ENCODE peak calls at places on chromosomes 3 and 15, in six cellular contexts. A, S, B, Q, R and E are unnamed samples.

GRCh38 chr3:10883478-10884234 is 67.6 kb downstream of the SLC6A11 start:
- DNase-seq in A (peak), S (peak), B (peak), Q (peak), R (peak), E (no peak)

GRCh38 chr3:171306631-171307030 is 153.6 kb downstream of the TNIK start:
- DNase-seq in A (peak), S (no peak), B (no peak), Q (no peak), R (no peak), E (no peak)

GRCh38 chr15:33278816-33279612 is 31.8 kb upstream of the RYR3 start:
- DNase-seq in A (peak), S (peak), B (no peak), Q (peak), R (no peak), E (no peak)

GRCh38 chr3:99730870-99731269 is 86.8 kb upstream of the CMSS1 start:
- DNase-seq in A (no peak), S (no peak), B (no peak), Q (no peak), R (no peak), E (no peak)

GRCh38 chr3:157856078-157856939 is 249.9 kb downstream of the SHOX2 start:
- DNase-seq in A (no peak), S (no peak), B (no peak), Q (no peak), R (no peak), E (no peak)

GRCh38 chr3:45547764-45548683 is 46.5 kb upstream of the LIMD1 start:
- DNase-seq in A (no peak), S (no peak), B (no peak), Q (peak), R (no peak), E (no peak)

GRCh38 chr15:38438031-38438986 is 15.6 kb upstream of the FAM98B start:
- DNase-seq in A (no peak), S (no peak), B (peak), Q (no peak), R (no peak), E (no peak)

GRCh38 chr3:13025090-13025489 is 48.1 kb downstream of the IQSEC1 start:
- DNase-seq in A (no peak), S (peak), B (no peak), Q (peak), R (peak), E (no peak)

GRCh38 chr3:193333229-193333628 is 45.3 kb downstream of the ATP13A5 start:
- DNase-seq in A (no peak), S (no peak), B (no peak), Q (no peak), R (no peak), E (no peak)

GRCh38 chr15:99716540-99716939 is 16.7 kb downstream of the LYSMD4 start:
- DNase-seq in A (no peak), S (no peak), B (no peak), Q (no peak), R (no peak), E (no peak)

GRCh38 chr3:146091397-146091796 is 69.6 kb downstream of the PLOD2 start:
- DNase-seq in A (no peak), S (no peak), B (no peak), Q (no peak), R (no peak), E (no peak)

GRCh38 chr3:113698891-113699465 is 2.5 kb upstream of the USF3 start:
- DNase-seq in A (no peak), S (no peak), B (no peak), Q (no peak), R (no peak), E (no peak)

GRCh38 chr15:53527996-53528395 is 231.5 kb downstream of the WDR72 start:
- DNase-seq in A (no peak), S (no peak), B (no peak), Q (no peak), R (no peak), E (no peak)

GRCh38 chr3:90241481-90241880 is 1134.1 kb downstream of the EPHA3 start:
- DNase-seq in A (no peak), S (no peak), B (no peak), Q (no peak), R (no peak), E (no peak)

GRCh38 chr15:38297623-38298388 is 45.2 kb downstream of the SPRED1 start:
- DNase-seq in A (no peak), S (no peak), B (no peak), Q (no peak), R (no peak), E (no peak)

GRCh38 chr3:113136071-113136470 is 75.3 kb upstream of the BOC start:
- DNase-seq in A (peak), S (peak), B (peak), Q (peak), R (no peak), E (no peak)

GRCh38 chr15:94263341-94264273 is 32.2 kb downstream of the MCTP2 start:
- DNase-seq in A (no peak), S (no peak), B (no peak), Q (peak), R (no peak), E (peak)

GRCh38 chr3:8741581-8742355 is 8.2 kb downstream of the CAV3 start:
- DNase-seq in A (peak), S (peak), B (peak), Q (peak), R (peak), E (no peak)

GRCh38 chr3:55489804-55490132 is 2.7 kb upstream of the WNT5A start:
- DNase-seq in A (no peak), S (no peak), B (no peak), Q (no peak), R (no peak), E (no peak)

GRCh38 chr3:187013080-187013838 is 82.9 kb downstream of the ST6GAL1 start:
- DNase-seq in A (peak), S (no peak), B (no peak), Q (peak), R (no peak), E (no peak)

GRCh38 chr15:34116620-34117019 is 14.7 kb downstream of the PGBD4 start:
- DNase-seq in A (no peak), S (no peak), B (no peak), Q (no peak), R (no peak), E (no peak)

GRCh38 chr3:196378442-196378841 is 40.3 kb upstream of the TM4SF19 start:
- DNase-seq in A (no peak), S (no peak), B (peak), Q (no peak), R (no peak), E (no peak)

GRCh38 chr3:44890258-44890657 is 15.8 kb downstream of the TGM4 start:
- DNase-seq in A (no peak), S (no peak), B (no peak), Q (no peak), R (no peak), E (no peak)

DNA sequence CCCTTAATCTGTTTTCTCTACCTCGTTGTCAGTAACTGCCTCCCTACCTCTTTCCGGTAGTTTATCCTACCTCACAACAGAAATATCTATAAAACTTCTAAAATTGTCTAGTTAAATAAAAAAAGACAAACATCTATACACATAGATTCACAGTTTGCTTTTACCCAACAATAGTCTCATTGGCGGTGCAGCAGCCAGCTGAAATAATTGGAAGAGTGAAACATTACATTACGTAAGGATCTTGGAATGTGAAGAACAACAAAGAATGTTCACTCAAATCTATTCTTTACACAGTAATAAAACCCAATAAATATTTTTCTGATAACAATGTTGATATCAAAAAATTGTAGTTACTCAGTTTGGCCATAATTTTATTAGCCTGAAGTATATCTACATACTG is 115.5 kb upstream of the ARPP21 start:
- DNase-seq in A (peak), S (no peak), B (no peak), Q (no peak), R (no peak), E (no peak)
- TF ChIP-seq MYC in A (no peak), S (no peak), B (no peak), Q (no peak), R (no peak), E (no peak)

GRCh38 chr15:60554494-60554893 is 75.6 kb upstream of the ICE2 start:
- DNase-seq in A (no peak), S (no peak), B (no peak), Q (no peak), R (no peak), E (no peak)
- TF ChIP-seq MYC in A (no peak), S (no peak), B (no peak), Q (no peak), R (no peak), E (no peak)

GRCh38 chr3:101038880-101039279 is 45.7 kb upstream of the ABI3BP start:
- DNase-seq in A (no peak), S (no peak), B (no peak), Q (no peak), R (no peak), E (no peak)

GRCh38 chr3:101036676-101037075 is 43.5 kb upstream of the ABI3BP start:
- DNase-seq in A (no peak), S (no peak), B (no peak), Q (no peak), R (no peak), E (no peak)

GRCh38 chr3:101038393-101038792 is 45.2 kb upstream of the ABI3BP start:
- DNase-seq in A (no peak), S (no peak), B (no peak), Q (no peak), R (no peak), E (no peak)

GRCh38 chr3:101037613-101038012 is 44.4 kb upstream of the ABI3BP start:
- DNase-seq in A (no peak), S (no peak), B (no peak), Q (no peak), R (no peak), E (no peak)

DNA sequence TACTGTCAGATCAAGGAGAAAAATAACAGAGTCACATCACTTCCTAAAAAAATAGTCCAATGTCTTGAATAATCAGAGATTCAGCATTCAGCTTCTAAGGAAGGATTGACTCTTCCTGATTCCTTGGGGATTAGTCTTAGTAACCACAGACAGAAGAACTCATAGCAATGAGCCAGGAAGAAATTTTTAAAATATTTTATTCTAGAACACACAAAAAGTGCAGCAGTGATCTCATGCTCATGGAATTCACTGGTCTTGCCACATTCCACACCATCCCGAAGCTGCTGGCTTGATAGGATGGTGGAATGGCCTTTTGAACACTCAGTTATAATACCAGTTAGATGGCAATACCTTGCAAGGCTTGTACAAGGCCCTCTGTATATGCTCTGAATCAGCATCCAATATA is 43.0 kb upstream of the ABI3BP start:
- DNase-seq in A (peak), S (peak), B (no peak), Q (no peak), R (peak), E (no peak)
- TF ChIP-seq MYC in A (no peak), S (no peak), B (no peak), Q (no peak), R (no peak), E (no peak)

GRCh38 chr15:90645873-90646605 is 71.1 kb upstream of the BLM start:
- DNase-seq in A (no peak), S (no peak), B (no peak), Q (no peak), R (no peak), E (no peak)

GRCh38 chr15:90646662-90647305 is 70.4 kb upstream of the BLM start:
- DNase-seq in A (no peak), S (no peak), B (no peak), Q (no peak), R (no peak), E (no peak)

GRCh38 chr15:90650117-90650955 is 66.8 kb upstream of the BLM start:
- DNase-seq in A (peak), S (no peak), B (peak), Q (peak), R (no peak), E (no peak)

GRCh38 chr15:90647326-90647725 is 69.8 kb upstream of the BLM start:
- DNase-seq in A (no peak), S (no peak), B (peak), Q (no peak), R (no peak), E (no peak)

GRCh38 chr15:90648137-90649070 is 68.7 kb upstream of the BLM start:
- DNase-seq in A (peak), S (peak), B (peak), Q (peak), R (peak), E (no peak)
- TF ChIP-seq MYC in A (no peak), S (no peak), B (peak), Q (no peak), R (no peak), E (no peak)

GRCh38 chr3:52146189-52146588 is 8.0 kb downstream of the POC1A start:
- DNase-seq in A (no peak), S (no peak), B (no peak), Q (no peak), R (no peak), E (no peak)

GRCh38 chr3:52149021-52149420 is 5.2 kb downstream of the POC1A start:
- DNase-seq in A (no peak), S (no peak), B (no peak), Q (no peak), R (no peak), E (no peak)

GRCh38 chr3:52149726-52150125 is 4.5 kb downstream of the POC1A start:
- DNase-seq in A (no peak), S (no peak), B (no peak), Q (no peak), R (no peak), E (no peak)

GRCh38 chr3:52146811-52147210 is 7.4 kb downstream of the POC1A start:
- DNase-seq in A (no peak), S (no peak), B (no peak), Q (no peak), R (no peak), E (no peak)

GRCh38 chr3:52147804-52148203 is 6.4 kb downstream of the POC1A start:
- DNase-seq in A (no peak), S (no peak), B (no peak), Q (no peak), R (no peak), E (no peak)
- TF ChIP-seq MYC in A (no peak), S (no peak), B (no peak), Q (no peak), R (no peak), E (no peak)

GRCh38 chr15:36967929-36968328 is 132.4 kb downstream of the MEIS2 start:
- DNase-seq in A (no peak), S (no peak), B (no peak), Q (no peak), R (no peak), E (no peak)

GRCh38 chr15:36966704-36967103 is 133.6 kb downstream of the MEIS2 start:
- DNase-seq in A (no peak), S (no peak), B (no peak), Q (no peak), R (no peak), E (no peak)

GRCh38 chr15:36972704-36973103 is 127.6 kb downstream of the MEIS2 start:
- DNase-seq in A (no peak), S (no peak), B (no peak), Q (no peak), R (no peak), E (no peak)

GRCh38 chr15:36965561-36966342 is 134.6 kb downstream of the MEIS2 start:
- DNase-seq in A (no peak), S (no peak), B (no peak), Q (no peak), R (no peak), E (no peak)

DNA sequence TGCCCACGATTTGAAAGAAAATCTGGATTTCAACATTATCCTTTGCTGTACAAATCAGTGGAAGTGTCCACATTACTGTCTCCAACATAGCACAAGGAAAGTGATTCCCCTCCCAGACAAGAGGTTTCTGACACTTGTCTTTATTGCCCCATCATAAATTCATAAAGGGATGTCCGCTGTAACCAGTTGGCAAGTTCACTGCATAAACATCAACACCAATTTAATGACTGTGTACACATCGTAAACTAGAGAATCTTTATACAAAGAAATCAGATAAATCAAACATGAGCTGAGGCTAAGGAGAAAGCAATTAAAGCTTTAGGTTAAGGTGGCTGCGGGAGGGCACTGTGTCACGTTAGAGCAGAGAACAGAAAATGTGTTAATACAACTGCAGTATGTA is 129.8 kb downstream of the MEIS2 start:
- DNase-seq in A (no peak), S (no peak), B (no peak), Q (no peak), R (no peak), E (no peak)
- TF ChIP-seq MYC in A (no peak), S (no peak), B (no peak), Q (no peak), R (no peak), E (no peak)

GRCh38 chr3:111764645-111765091 is 94.4 kb upstream of the PHLDB2 start:
- DNase-seq in A (no peak), S (no peak), B (no peak), Q (no peak), R (peak), E (no peak)

GRCh38 chr3:111765136-111765535 is 93.9 kb upstream of the PHLDB2 start:
- DNase-seq in A (no peak), S (no peak), B (no peak), Q (no peak), R (no peak), E (no peak)

GRCh38 chr3:111763101-111763500 is 96.0 kb upstream of the PHLDB2 start:
- DNase-seq in A (no peak), S (no peak), B (no peak), Q (no peak), R (no peak), E (no peak)

GRCh38 chr3:111762535-111762934 is 96.5 kb upstream of the PHLDB2 start:
- DNase-seq in A (no peak), S (no peak), B (no peak), Q (no peak), R (no peak), E (no peak)

GRCh38 chr3:111763968-111764367 is 95.1 kb upstream of the PHLDB2 start:
- DNase-seq in A (no peak), S (no peak), B (no peak), Q (no peak), R (no peak), E (no peak)
- TF ChIP-seq MYC in A (no peak), S (no peak), B (no peak), Q (no peak), R (no peak), E (no peak)

GRCh38 chr3:58626841-58627579 is 39.6 kb downstream of the FAM3D start:
- DNase-seq in A (no peak), S (no peak), B (no peak), Q (no peak), R (no peak), E (no peak)
- TF ChIP-seq MYC in A (no peak), S (no peak), B (no peak), Q (no peak), R (no peak), E (no peak)

GRCh38 chr3:81742581-81742980 is 18.9 kb downstream of the GBE1 start:
- DNase-seq in A (no peak), S (no peak), B (no peak), Q (no peak), R (no peak), E (no peak)

GRCh38 chr3:81740731-81741130 is 20.7 kb downstream of the GBE1 start:
- DNase-seq in A (no peak), S (no peak), B (no peak), Q (no peak), R (no peak), E (no peak)

GRCh38 chr3:81741214-81741613 is 20.2 kb downstream of the GBE1 start:
- DNase-seq in A (no peak), S (no peak), B (no peak), Q (no peak), R (no peak), E (no peak)

GRCh38 chr3:81744366-81744765 is 17.1 kb downstream of the GBE1 start:
- DNase-seq in A (peak), S (peak), B (peak), Q (peak), R (peak), E (no peak)

DNA sequence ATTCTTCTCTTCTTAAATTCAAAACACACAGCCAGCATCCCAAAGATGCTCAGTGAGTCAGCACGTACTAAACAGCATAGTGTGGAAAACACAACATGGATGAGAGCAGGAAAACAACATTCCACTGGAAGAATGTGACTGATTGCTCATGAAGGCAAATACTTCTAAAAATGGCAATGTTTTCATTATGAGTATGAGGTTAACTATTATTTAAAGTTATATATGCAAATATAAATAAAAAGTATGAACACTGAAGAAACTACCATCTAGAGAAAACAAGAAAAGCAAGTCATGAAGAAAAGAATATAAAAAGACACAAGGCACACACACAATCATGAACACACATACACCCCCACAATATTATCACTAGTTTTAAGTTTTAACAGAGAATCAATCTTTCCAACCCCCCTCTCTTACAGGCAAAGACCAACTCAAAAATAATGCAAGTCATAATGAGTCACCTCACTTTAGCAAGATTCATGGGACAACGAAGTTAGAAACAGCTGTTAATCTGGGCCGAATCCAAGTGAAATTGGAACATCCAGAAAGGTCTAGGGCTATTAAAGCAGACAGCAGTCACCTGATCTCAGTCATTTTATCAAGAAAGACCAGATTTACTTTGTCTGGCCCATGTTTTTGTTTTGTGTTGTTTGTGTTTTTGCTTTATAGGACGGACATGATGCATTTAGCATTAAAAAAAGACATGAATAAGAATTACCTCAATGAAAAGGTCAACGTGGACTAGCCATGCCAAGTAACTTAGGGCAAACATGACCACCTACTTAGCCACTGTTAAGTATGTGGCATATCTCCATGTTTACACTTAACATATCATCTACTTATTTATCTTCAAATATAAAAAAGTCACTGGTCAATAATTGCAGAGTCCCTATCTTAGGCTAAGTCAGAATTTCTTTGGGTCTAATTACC is 18.1 kb downstream of the GBE1 start:
- DNase-seq in A (peak), S (peak), B (peak), Q (peak), R (no peak), E (no peak)
- TF ChIP-seq MYC in A (no peak), S (no peak), B (no peak), Q (no peak), R (no peak), E (no peak)